ENCODE peak calls at places on chromosomes 1 and 21, in six cellular contexts. F is bronchial epithelial cell; Y is fibroblast of lung; K is CD8-positive, alpha-beta T cell; L is HL-60; C is heart left ventricle. O is an unnamed sample.

GRCh38 chr1:234102591-234102990 is 198.1 kb downstream of the SLC35F3 start:
- DNase-seq in F (no peak), Y (no peak), K (no peak), L (peak), C (peak), O (no peak)

GRCh38 chr1:101121975-101122374 is 96.4 kb upstream of the DPH5 start:
- DNase-seq in F (no peak), Y (no peak), K (no peak), L (no peak), C (no peak), O (no peak)

GRCh38 chr1:41391834-41392527 is 30.7 kb downstream of the FOXO6 start:
- DNase-seq in F (no peak), Y (no peak), K (no peak), L (no peak), C (no peak), O (no peak)

GRCh38 chr1:51240096-51240495 is 4.0 kb downstream of the RNF11 start:
- DNase-seq in F (no peak), Y (no peak), K (no peak), L (no peak), C (peak), O (no peak)

GRCh38 chr1:94522304-94522703 is 19.3 kb downstream of the F3 start:
- DNase-seq in F (peak), Y (peak), K (no peak), L (peak), C (no peak), O (no peak)

GRCh38 chr1:208997726-208998312 is 585.7 kb upstream of the CAMK1G start:
- DNase-seq in F (peak), Y (peak), K (no peak), L (no peak), C (no peak), O (no peak)

GRCh38 chr1:208787219-208787618 is 543.0 kb upstream of the PLXNA2 start:
- DNase-seq in F (no peak), Y (no peak), K (no peak), L (no peak), C (no peak), O (no peak)

GRCh38 chr1:206798384-206798996 is 26.2 kb upstream of the IL10 start:
- DNase-seq in F (no peak), Y (no peak), K (no peak), L (no peak), C (no peak), O (no peak)

GRCh38 chr1:196701144-196701543 is 49.3 kb downstream of the CFH start:
- DNase-seq in F (no peak), Y (no peak), K (no peak), L (no peak), C (no peak), O (no peak)

GRCh38 chr1:159921700-159922498 is 3.4 kb downstream of the TAGLN2 start:
- DNase-seq in F (no peak), Y (peak), K (no peak), L (no peak), C (peak), O (no peak)

GRCh38 chr1:6907201-6907600 is 121.9 kb downstream of the CAMTA1 start:
- DNase-seq in F (no peak), Y (no peak), K (no peak), L (no peak), C (no peak), O (no peak)

GRCh38 chr1:10888791-10889627 is 92.6 kb upstream of the CASZ1 start:
- DNase-seq in F (no peak), Y (no peak), K (no peak), L (no peak), C (no peak), O (peak)

GRCh38 chr1:110393691-110394564 is 3.1 kb upstream of the SLC16A4 start:
- DNase-seq in F (peak), Y (peak), K (no peak), L (no peak), C (no peak), O (no peak)

GRCh38 chr1:167795810-167796740 is 74.3 kb downstream of the MPZL1 start:
- DNase-seq in F (peak), Y (no peak), K (no peak), L (no peak), C (peak), O (no peak)

GRCh38 chr1:59484090-59484489 is 187.2 kb downstream of the FGGY start:
- DNase-seq in F (peak), Y (peak), K (no peak), L (no peak), C (no peak), O (no peak)

GRCh38 chr1:22852144-22852543 is 120.5 kb downstream of the LACTBL1 start:
- DNase-seq in F (no peak), Y (no peak), K (no peak), L (no peak), C (no peak), O (no peak)

GRCh38 chr21:33828083-33828482 is 87.5 kb downstream of the ATP5PO start:
- DNase-seq in F (no peak), Y (no peak), K (no peak), L (no peak), C (peak), O (no peak)

GRCh38 chr1:27618341-27619067 is 14.6 kb upstream of the AHDC1 start:
- DNase-seq in F (no peak), Y (no peak), K (peak), L (peak), C (no peak), O (no peak)

GRCh38 chr1:70877343-70877742 is 170.3 kb downstream of the PTGER3 start:
- DNase-seq in F (no peak), Y (no peak), K (no peak), L (no peak), C (no peak), O (no peak)

GRCh38 chr1:94866178-94866822 is 46.1 kb downstream of the SLC44A3 start:
- DNase-seq in F (no peak), Y (peak), K (no peak), L (no peak), C (no peak), O (no peak)

GRCh38 chr1:220767312-220768126 is 19.2 kb upstream of the MTARC1 start:
- DNase-seq in F (no peak), Y (peak), K (no peak), L (no peak), C (no peak), O (no peak)

GRCh38 chr1:43648448-43648847 is 1.5 kb upstream of the KDM4A start:
- DNase-seq in F (no peak), Y (no peak), K (no peak), L (peak), C (no peak), O (no peak)

GRCh38 chr1:66676616-66677298 is 75.5 kb upstream of the DYNLT5 start:
- DNase-seq in F (peak), Y (peak), K (no peak), L (no peak), C (no peak), O (no peak)

GRCh38 chr1:155967410-155968400 is 10.6 kb downstream of the ARHGEF2 start:
- DNase-seq in F (no peak), Y (peak), K (no peak), L (peak), C (peak), O (no peak)

GRCh38 chr1:62198069-62198780 is 3.6 kb downstream of the L1TD1 start:
- DNase-seq in F (no peak), Y (no peak), K (no peak), L (no peak), C (no peak), O (no peak)

GRCh38 chr1:169105434-169106094 is 926 bp upstream of the ATP1B1 start:
- DNase-seq in F (no peak), Y (no peak), K (no peak), L (peak), C (peak), O (peak)

GRCh38 chr1:58874757-58875755 is 91.2 kb upstream of the JUN start:
- DNase-seq in F (peak), Y (peak), K (no peak), L (no peak), C (peak), O (peak)

GRCh38 chr1:177278626-177279390 is 108.0 kb downstream of the BRINP2 start:
- DNase-seq in F (peak), Y (peak), K (no peak), L (no peak), C (no peak), O (no peak)

GRCh38 chr1:6037338-6037762 is 8.3 kb upstream of the KCNAB2 start:
- DNase-seq in F (no peak), Y (no peak), K (no peak), L (peak), C (no peak), O (no peak)

GRCh38 chr1:203196371-203196770 is 9.9 kb upstream of the CHI3L1 start:
- DNase-seq in F (no peak), Y (no peak), K (no peak), L (no peak), C (no peak), O (no peak)

GRCh38 chr1:226776975-226777374 is 37.9 kb upstream of the ITPKB start:
- DNase-seq in F (no peak), Y (no peak), K (no peak), L (no peak), C (no peak), O (no peak)

GRCh38 chr1:17016317-17016661 is 4.6 kb upstream of the ATP13A2 start:
- DNase-seq in F (peak), Y (peak), K (no peak), L (no peak), C (no peak), O (no peak)

GRCh38 chr21:34889537-34890257 is 159.4 kb downstream of the RUNX1 start:
- DNase-seq in F (peak), Y (peak), K (peak), L (peak), C (peak), O (peak)

DNA sequence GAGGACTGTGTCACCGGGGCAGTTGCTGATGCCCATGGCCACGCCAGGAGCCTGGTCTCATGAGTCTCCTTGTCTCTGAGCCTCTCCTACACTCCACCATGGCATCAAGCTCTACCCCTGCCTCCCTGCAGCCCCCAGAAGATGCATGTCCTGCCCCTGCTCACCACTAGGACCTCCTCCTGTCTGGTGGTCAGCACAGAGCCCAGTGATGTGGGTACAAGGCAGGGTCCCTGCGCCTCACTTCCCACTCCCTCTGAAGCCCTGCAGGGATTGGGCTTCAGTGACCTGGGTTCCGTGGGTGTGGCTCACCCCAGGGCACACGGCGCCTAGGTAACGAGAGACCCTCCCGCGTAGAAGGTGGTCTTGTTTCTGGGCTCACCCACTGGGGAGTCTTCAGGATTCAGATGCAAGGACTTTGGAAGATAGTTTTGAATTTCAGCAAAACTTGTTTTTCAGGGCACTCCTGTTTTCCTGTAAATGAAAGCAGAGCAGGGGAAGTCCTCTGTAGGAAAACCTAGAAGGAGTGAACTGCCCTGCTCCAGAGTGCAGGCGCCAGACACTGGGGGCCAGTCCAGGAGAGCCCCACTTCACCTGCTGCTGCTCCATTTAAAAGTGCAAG is 2.8 kb downstream of the COL18A1 start:
- DNase-seq in F (peak), Y (no peak), K (no peak), L (no peak), C (peak), O (no peak)
- TF ChIP-seq CTCF in F (no peak), Y (no peak), K (no peak), L (no peak), C (no peak), O (peak)

DNA sequence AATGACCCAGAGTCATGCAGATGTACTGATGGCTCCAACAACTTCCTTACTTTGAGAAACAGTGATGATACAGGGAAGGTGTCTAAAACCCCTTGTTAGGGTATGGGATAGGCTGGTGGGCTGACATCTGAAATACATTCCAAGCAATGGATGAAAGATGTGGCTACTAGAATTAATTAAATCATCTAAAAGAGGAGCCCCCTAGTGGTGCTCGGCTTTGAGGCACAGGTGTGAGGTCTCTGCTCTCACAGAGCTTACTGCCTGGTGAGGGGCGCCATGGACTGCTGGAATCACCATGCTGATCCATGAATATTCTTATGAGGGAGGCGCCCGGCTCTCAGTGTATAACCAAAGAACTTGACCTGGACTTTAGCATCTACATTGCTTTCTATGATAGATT is 48.5 kb downstream of the GNG4 start:
- DNase-seq in F (peak), Y (peak), K (no peak), L (peak), C (no peak), O (no peak)
- TF ChIP-seq CTCF in F (peak), Y (peak), K (peak), L (peak), C (no peak), O (peak)

DNA sequence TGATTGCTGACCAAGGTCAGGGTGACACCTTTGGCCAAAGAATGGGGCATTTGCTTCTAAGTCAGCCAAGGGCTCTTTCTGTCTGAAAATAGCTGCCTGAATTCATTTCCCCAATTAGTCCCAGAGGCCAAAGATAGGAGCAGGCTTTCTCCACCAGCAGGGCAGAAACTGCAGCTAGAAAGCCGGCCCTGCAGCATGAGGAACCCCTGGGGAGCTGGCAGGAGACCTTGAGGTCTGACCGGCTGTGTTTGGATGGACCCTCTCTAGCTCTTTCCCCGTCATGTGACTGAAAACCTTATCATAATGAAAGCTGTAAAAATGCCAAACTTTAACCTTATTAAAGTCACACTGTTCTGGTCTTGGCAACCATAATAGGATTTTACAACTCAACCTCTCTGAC is 93.4 kb downstream of the CD58 start:
- DNase-seq in F (no peak), Y (no peak), K (no peak), L (no peak), C (peak), O (no peak)
- TF ChIP-seq CTCF in F (no peak), Y (no peak), K (no peak), L (no peak), C (peak), O (no peak)

GRCh38 chr1:245779797-245780529 is 625.2 kb downstream of the KIF26B start:
- DNase-seq in F (no peak), Y (no peak), K (no peak), L (no peak), C (no peak), O (no peak)
- TF ChIP-seq CTCF in F (no peak), Y (no peak), K (no peak), L (no peak), C (no peak), O (peak)

GRCh38 chr1:53218201-53218600 is 2.2 kb downstream of the CZIB start:
- DNase-seq in F (no peak), Y (no peak), K (no peak), L (no peak), C (no peak), O (no peak)
- TF ChIP-seq CTCF in F (no peak), Y (no peak), K (no peak), L (no peak), C (no peak), O (no peak)

DNA sequence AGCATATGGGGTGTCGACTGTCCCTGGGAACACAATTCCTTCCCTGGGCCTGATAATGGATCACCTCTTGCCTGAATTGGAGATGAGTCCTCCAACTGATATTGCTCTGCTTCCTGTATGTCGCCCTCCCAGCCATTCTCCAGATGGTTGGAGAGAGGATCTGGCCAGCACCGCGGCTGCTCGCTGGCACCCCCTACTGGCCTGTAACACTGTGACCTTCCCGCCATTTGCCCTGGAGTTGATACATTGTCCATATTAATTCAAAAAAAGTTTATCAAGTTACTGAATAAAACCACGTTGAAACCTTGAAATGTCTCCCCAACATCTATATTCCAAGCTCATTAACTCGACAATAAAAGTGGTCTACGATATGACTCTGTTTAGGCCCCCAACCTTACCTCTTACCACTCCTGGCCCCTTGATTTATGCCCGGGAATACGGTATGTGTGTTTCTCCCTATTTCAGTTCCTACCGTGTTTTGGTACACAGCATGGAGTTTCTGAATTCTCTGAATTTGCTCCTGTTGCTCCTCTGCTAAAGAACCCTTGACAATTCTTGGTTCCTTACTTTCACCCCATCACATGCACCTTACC is 241.8 kb upstream of the KIAA0040 start:
- DNase-seq in F (no peak), Y (no peak), K (no peak), L (no peak), C (no peak), O (no peak)
- TF ChIP-seq CTCF in F (no peak), Y (no peak), K (no peak), L (no peak), C (peak), O (peak)

GRCh38 chr1:200836213-200836612 is 36.6 kb upstream of the GPR25 start:
- DNase-seq in F (no peak), Y (no peak), K (no peak), L (no peak), C (no peak), O (no peak)

GRCh38 chr1:200838676-200839445 is 33.9 kb upstream of the GPR25 start:
- DNase-seq in F (no peak), Y (peak), K (no peak), L (no peak), C (no peak), O (no peak)

GRCh38 chr1:200837931-200838571 is 34.7 kb upstream of the GPR25 start:
- DNase-seq in F (peak), Y (peak), K (no peak), L (no peak), C (no peak), O (no peak)
- TF ChIP-seq CTCF in F (no peak), Y (no peak), K (no peak), L (no peak), C (peak), O (peak)

O was measured in progenitor cell of endocrine pancreas.